ENCODE peak calls at places on chromosomes 7 and 10, in ten cellular contexts. One of them, this sample, is unnamed. For H3K9me3 and H3K27me3, the result is how much of the 10 kb centered on the place peaks cover.

GRCh38 chr10:107614939-107615665 is 450.6 kb upstream of the SORCS1 start:
- ATAC-seq in IMR-90: peak
- ATAC-seq in body of pancreas: no peak
- ATAC-seq in Panc1: no peak
- ATAC-seq in lung: no peak
- ATAC-seq in heart left ventricle: no peak
- ATAC-seq in pancreas: no peak
- ATAC-seq in CD8-positive, alpha-beta T cell: no peak
- ATAC-seq in gastrocnemius medialis: no peak
- ATAC-seq in right cardiac atrium: no peak
- ATAC-seq in this sample: no peak

GRCh38 chr7:46571996-46572395 is 650.9 kb upstream of the IGFBP3 start:
- ATAC-seq in IMR-90: no peak
- ATAC-seq in body of pancreas: no peak
- ATAC-seq in Panc1: no peak
- ATAC-seq in lung: no peak
- ATAC-seq in heart left ventricle: no peak
- ATAC-seq in pancreas: no peak
- ATAC-seq in CD8-positive, alpha-beta T cell: no peak
- ATAC-seq in gastrocnemius medialis: no peak
- ATAC-seq in right cardiac atrium: no peak
- ATAC-seq in this sample: no peak

GRCh38 chr7:110850239-110850638 is 240.7 kb upstream of the LRRN3 start:
- ATAC-seq in IMR-90: no peak
- ATAC-seq in body of pancreas: no peak
- ATAC-seq in Panc1: no peak
- ATAC-seq in lung: no peak
- ATAC-seq in heart left ventricle: no peak
- ATAC-seq in pancreas: no peak
- ATAC-seq in CD8-positive, alpha-beta T cell: no peak
- ATAC-seq in gastrocnemius medialis: no peak
- ATAC-seq in right cardiac atrium: no peak
- ATAC-seq in this sample: no peak

GRCh38 chr7:21476429-21476828 is 48.5 kb downstream of the SP4 start:
- ATAC-seq in IMR-90: no peak
- ATAC-seq in body of pancreas: no peak
- ATAC-seq in Panc1: no peak
- ATAC-seq in lung: no peak
- ATAC-seq in heart left ventricle: no peak
- ATAC-seq in pancreas: no peak
- ATAC-seq in CD8-positive, alpha-beta T cell: no peak
- ATAC-seq in gastrocnemius medialis: no peak
- ATAC-seq in right cardiac atrium: no peak
- ATAC-seq in this sample: no peak

GRCh38 chr10:95729323-95730055 is 26.5 kb upstream of the ENTPD1 start:
- ATAC-seq in IMR-90: no peak
- ATAC-seq in body of pancreas: no peak
- ATAC-seq in Panc1: no peak
- ATAC-seq in lung: no peak
- ATAC-seq in heart left ventricle: peak
- ATAC-seq in pancreas: no peak
- ATAC-seq in CD8-positive, alpha-beta T cell: no peak
- ATAC-seq in gastrocnemius medialis: no peak
- ATAC-seq in right cardiac atrium: peak
- ATAC-seq in this sample: no peak

GRCh38 chr10:61987951-61988379 is 86.5 kb downstream of the ARID5B start:
- ATAC-seq in IMR-90: peak
- ATAC-seq in body of pancreas: no peak
- ATAC-seq in Panc1: no peak
- ATAC-seq in lung: no peak
- ATAC-seq in heart left ventricle: no peak
- ATAC-seq in pancreas: no peak
- ATAC-seq in CD8-positive, alpha-beta T cell: peak
- ATAC-seq in gastrocnemius medialis: no peak
- ATAC-seq in right cardiac atrium: no peak
- ATAC-seq in this sample: no peak

GRCh38 chr7:45267262-45267661 is 109.7 kb downstream of the RAMP3 start:
- ATAC-seq in IMR-90: peak
- ATAC-seq in body of pancreas: no peak
- ATAC-seq in Panc1: no peak
- ATAC-seq in lung: no peak
- ATAC-seq in heart left ventricle: no peak
- ATAC-seq in pancreas: no peak
- ATAC-seq in CD8-positive, alpha-beta T cell: no peak
- ATAC-seq in gastrocnemius medialis: no peak
- ATAC-seq in right cardiac atrium: no peak
- ATAC-seq in this sample: no peak

GRCh38 chr7:2953588-2954407 is 89.9 kb downstream of the CARD11 start:
- ATAC-seq in IMR-90: no peak
- ATAC-seq in body of pancreas: no peak
- ATAC-seq in Panc1: peak
- ATAC-seq in lung: no peak
- ATAC-seq in heart left ventricle: no peak
- ATAC-seq in pancreas: no peak
- ATAC-seq in CD8-positive, alpha-beta T cell: peak
- ATAC-seq in gastrocnemius medialis: no peak
- ATAC-seq in right cardiac atrium: no peak
- ATAC-seq in this sample: no peak

GRCh38 chr10:61825001-61825400 is 76.5 kb upstream of the ARID5B start:
- ATAC-seq in IMR-90: no peak
- ATAC-seq in body of pancreas: no peak
- ATAC-seq in Panc1: no peak
- ATAC-seq in lung: no peak
- ATAC-seq in heart left ventricle: no peak
- ATAC-seq in pancreas: no peak
- ATAC-seq in CD8-positive, alpha-beta T cell: no peak
- ATAC-seq in gastrocnemius medialis: no peak
- ATAC-seq in right cardiac atrium: no peak
- ATAC-seq in this sample: no peak

GRCh38 chr7:48183370-48183743 is 12.1 kb downstream of the ABCA13 start:
- ATAC-seq in IMR-90: peak
- ATAC-seq in body of pancreas: no peak
- ATAC-seq in Panc1: no peak
- ATAC-seq in lung: no peak
- ATAC-seq in heart left ventricle: no peak
- ATAC-seq in pancreas: no peak
- ATAC-seq in CD8-positive, alpha-beta T cell: no peak
- ATAC-seq in gastrocnemius medialis: no peak
- ATAC-seq in right cardiac atrium: no peak
- ATAC-seq in this sample: no peak

GRCh38 chr7:121019018-121019417 is 30.5 kb downstream of the CPED1 start:
- ATAC-seq in IMR-90: peak
- ATAC-seq in body of pancreas: no peak
- ATAC-seq in Panc1: no peak
- ATAC-seq in lung: no peak
- ATAC-seq in heart left ventricle: peak
- ATAC-seq in pancreas: no peak
- ATAC-seq in CD8-positive, alpha-beta T cell: no peak
- ATAC-seq in gastrocnemius medialis: peak
- ATAC-seq in right cardiac atrium: peak
- ATAC-seq in this sample: peak

DNA sequence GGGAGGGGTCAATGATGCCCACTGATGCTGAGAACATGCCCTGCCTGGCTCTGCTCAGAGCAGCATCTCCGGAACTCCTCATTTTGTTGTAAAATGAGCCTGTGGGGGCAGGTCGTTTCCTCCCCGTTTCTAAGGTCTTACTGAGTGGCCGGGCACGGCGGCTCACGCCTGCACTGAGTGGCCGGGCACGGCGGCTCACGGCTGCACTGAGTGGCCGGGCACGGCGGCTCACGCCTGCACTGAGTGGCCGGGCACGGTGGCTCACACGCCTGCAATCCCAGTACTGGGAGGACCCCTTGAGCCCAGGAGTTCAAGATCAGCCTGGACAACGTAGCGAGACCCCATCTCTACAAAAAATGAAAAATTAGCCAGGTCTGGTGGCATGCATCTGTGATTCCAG is 39.0 kb upstream of the FOXL3 start:
- ATAC-seq in IMR-90: peak
- ATAC-seq in body of pancreas: no peak
- ATAC-seq in Panc1: no peak
- ATAC-seq in lung: no peak
- ATAC-seq in heart left ventricle: peak
- ATAC-seq in pancreas: no peak
- ATAC-seq in CD8-positive, alpha-beta T cell: no peak
- ATAC-seq in gastrocnemius medialis: no peak
- ATAC-seq in right cardiac atrium: no peak
- ATAC-seq in this sample: no peak
- H3K9me3 ChIP-seq in IMR-90: under half
- H3K9me3 ChIP-seq in body of pancreas: under half
- H3K9me3 ChIP-seq in Panc1: under half
- H3K9me3 ChIP-seq in lung: under half
- H3K9me3 ChIP-seq in heart left ventricle: under half
- H3K9me3 ChIP-seq in pancreas: under half
- H3K9me3 ChIP-seq in CD8-positive, alpha-beta T cell: under half
- H3K9me3 ChIP-seq in gastrocnemius medialis: under half
- H3K9me3 ChIP-seq in right cardiac atrium: under half
- H3K9me3 ChIP-seq in this sample: under half

GRCh38 chr7:119329715-119330114 is 943.3 kb upstream of the KCND2 start:
- ATAC-seq in IMR-90: no peak
- ATAC-seq in body of pancreas: no peak
- ATAC-seq in Panc1: no peak
- ATAC-seq in lung: no peak
- ATAC-seq in heart left ventricle: no peak
- ATAC-seq in pancreas: no peak
- ATAC-seq in CD8-positive, alpha-beta T cell: no peak
- ATAC-seq in gastrocnemius medialis: no peak
- ATAC-seq in right cardiac atrium: no peak
- ATAC-seq in this sample: no peak
- H3K27me3 ChIP-seq in IMR-90: under half
- H3K27me3 ChIP-seq in body of pancreas: under half
- H3K27me3 ChIP-seq in Panc1: under half
- H3K27me3 ChIP-seq in lung: under half
- H3K27me3 ChIP-seq in heart left ventricle: under half
- H3K27me3 ChIP-seq in pancreas: under half
- H3K27me3 ChIP-seq in CD8-positive, alpha-beta T cell: under half
- H3K27me3 ChIP-seq in gastrocnemius medialis: under half
- H3K27me3 ChIP-seq in right cardiac atrium: under half
- H3K27me3 ChIP-seq in this sample: under half

GRCh38 chr7:98496618-98497017 is 95.7 kb upstream of the BAIAP2L1 start:
- ATAC-seq in IMR-90: no peak
- ATAC-seq in body of pancreas: no peak
- ATAC-seq in Panc1: no peak
- ATAC-seq in lung: no peak
- ATAC-seq in heart left ventricle: no peak
- ATAC-seq in pancreas: no peak
- ATAC-seq in CD8-positive, alpha-beta T cell: no peak
- ATAC-seq in gastrocnemius medialis: no peak
- ATAC-seq in right cardiac atrium: no peak
- ATAC-seq in this sample: no peak
- H3K9me3 ChIP-seq in IMR-90: under half
- H3K9me3 ChIP-seq in body of pancreas: under half
- H3K9me3 ChIP-seq in Panc1: under half
- H3K9me3 ChIP-seq in lung: under half
- H3K9me3 ChIP-seq in heart left ventricle: under half
- H3K9me3 ChIP-seq in pancreas: under half
- H3K9me3 ChIP-seq in CD8-positive, alpha-beta T cell: under half
- H3K9me3 ChIP-seq in gastrocnemius medialis: under half
- H3K9me3 ChIP-seq in right cardiac atrium: under half
- H3K9me3 ChIP-seq in this sample: under half

GRCh38 chr10:49768731-49769130 is 6.6 kb upstream of the OGDHL start:
- ATAC-seq in IMR-90: no peak
- ATAC-seq in body of pancreas: no peak
- ATAC-seq in Panc1: no peak
- ATAC-seq in lung: no peak
- ATAC-seq in heart left ventricle: no peak
- ATAC-seq in pancreas: no peak
- ATAC-seq in CD8-positive, alpha-beta T cell: no peak
- ATAC-seq in gastrocnemius medialis: no peak
- ATAC-seq in right cardiac atrium: no peak
- ATAC-seq in this sample: no peak

GRCh38 chr10:49767752-49768151 is 5.6 kb upstream of the OGDHL start:
- ATAC-seq in IMR-90: no peak
- ATAC-seq in body of pancreas: no peak
- ATAC-seq in Panc1: no peak
- ATAC-seq in lung: no peak
- ATAC-seq in heart left ventricle: no peak
- ATAC-seq in pancreas: no peak
- ATAC-seq in CD8-positive, alpha-beta T cell: no peak
- ATAC-seq in gastrocnemius medialis: no peak
- ATAC-seq in right cardiac atrium: no peak
- ATAC-seq in this sample: no peak

GRCh38 chr10:49769692-49770091 is 7.6 kb upstream of the OGDHL start:
- ATAC-seq in IMR-90: no peak
- ATAC-seq in body of pancreas: no peak
- ATAC-seq in Panc1: no peak
- ATAC-seq in lung: no peak
- ATAC-seq in heart left ventricle: no peak
- ATAC-seq in pancreas: no peak
- ATAC-seq in CD8-positive, alpha-beta T cell: no peak
- ATAC-seq in gastrocnemius medialis: no peak
- ATAC-seq in right cardiac atrium: no peak
- ATAC-seq in this sample: no peak

GRCh38 chr10:49766484-49766883 is 4.4 kb upstream of the OGDHL start:
- ATAC-seq in IMR-90: no peak
- ATAC-seq in body of pancreas: no peak
- ATAC-seq in Panc1: no peak
- ATAC-seq in lung: no peak
- ATAC-seq in heart left ventricle: no peak
- ATAC-seq in pancreas: no peak
- ATAC-seq in CD8-positive, alpha-beta T cell: no peak
- ATAC-seq in gastrocnemius medialis: no peak
- ATAC-seq in right cardiac atrium: no peak
- ATAC-seq in this sample: no peak

DNA sequence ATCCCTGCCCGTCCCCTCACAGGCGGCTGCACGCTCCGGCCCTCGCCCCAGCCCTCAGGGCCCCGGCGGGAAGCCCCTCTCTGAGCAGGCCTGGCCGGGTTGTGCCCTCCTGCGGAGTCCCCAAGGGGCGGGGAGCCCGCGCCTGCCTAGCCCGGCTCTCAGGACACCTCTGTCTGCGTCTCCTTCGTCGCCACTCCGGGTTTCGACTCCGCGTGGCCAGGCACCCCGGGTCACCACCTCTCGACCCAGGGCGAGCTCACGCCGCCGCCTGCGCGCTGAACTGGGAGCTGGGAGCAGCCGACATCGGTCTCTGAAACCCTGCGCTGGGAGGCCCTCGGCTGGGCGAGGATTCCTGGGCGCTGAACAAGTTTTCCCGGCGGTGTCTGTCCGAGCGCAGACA is 6.2 kb upstream of the OGDHL start:
- ATAC-seq in IMR-90: no peak
- ATAC-seq in body of pancreas: no peak
- ATAC-seq in Panc1: no peak
- ATAC-seq in lung: no peak
- ATAC-seq in heart left ventricle: no peak
- ATAC-seq in pancreas: no peak
- ATAC-seq in CD8-positive, alpha-beta T cell: no peak
- ATAC-seq in gastrocnemius medialis: no peak
- ATAC-seq in right cardiac atrium: no peak
- ATAC-seq in this sample: no peak
- H3K27me3 ChIP-seq in IMR-90: under half
- H3K27me3 ChIP-seq in body of pancreas: under half
- H3K27me3 ChIP-seq in Panc1: under half
- H3K27me3 ChIP-seq in lung: under half
- H3K27me3 ChIP-seq in heart left ventricle: half or more
- H3K27me3 ChIP-seq in pancreas: under half
- H3K27me3 ChIP-seq in CD8-positive, alpha-beta T cell: under half
- H3K27me3 ChIP-seq in gastrocnemius medialis: under half
- H3K27me3 ChIP-seq in right cardiac atrium: under half
- H3K27me3 ChIP-seq in this sample: half or more

This sample was measured in gastroesophageal sphincter.